ENCODE peak calls at places on chromosomes 12 and 14, in ten cellular contexts. N, Y, T, L, P, Q, V, D, U and A are unnamed samples.
A peak's percentile ranks its signal among the peaks of the same experiment; 100 is the strongest.

GRCh38 chr14:92108345-92109254 is 2.2 kb upstream of the ATXN3 start:
- DNase-seq in L (no peak), P (no peak), N (no peak), Q (peak; percentile 37), Y (no peak), V (no peak), U (no peak), T (no peak), D (no peak), A (peak; percentile 74)

GRCh38 chr12:48788522-48788851 is 402 bp downstream of the ADCY6 start:
- DNase-seq in T (no peak), Y (no peak), D (no peak), P (no peak), Q (no peak), V (no peak), L (no peak), U (peak; percentile 67), N (no peak), A (no peak)

GRCh38 chr14:51517116-51517515 is 134.6 kb upstream of the FRMD6 start:
- DNase-seq in P (no peak), T (no peak), V (no peak), N (no peak), L (no peak), Y (peak; percentile 59), Q (no peak), D (no peak), U (no peak), A (no peak)

GRCh38 chr12:124498178-124498869 is 69.1 kb downstream of the NCOR2 start:
- DNase-seq in T (no peak), V (no peak), Y (peak; percentile 89), U (no peak), Q (no peak), D (no peak), P (no peak), L (no peak), N (no peak), A (no peak)

GRCh38 chr12:12326262-12326661 is 23.8 kb downstream of the MANSC1 start:
- DNase-seq in V (no peak), Q (no peak), N (no peak), P (no peak), T (no peak), Y (no peak), L (no peak), U (no peak), D (no peak), A (no peak)

GRCh38 chr14:49863483-49864262 is 11.1 kb upstream of the NEMF start:
- DNase-seq in V (no peak), Y (no peak), U (no peak), Q (peak; percentile 24), P (no peak), T (no peak), D (no peak), N (no peak), L (no peak), A (peak; percentile 49)

GRCh38 chr12:114274131-114274530 is 131.8 kb downstream of the TBX5 start:
- DNase-seq in L (no peak), V (no peak), D (no peak), T (no peak), Q (no peak), U (no peak), P (no peak), N (no peak), Y (peak; percentile 75), A (no peak)

GRCh38 chr12:12683725-12684124 is 12.3 kb downstream of the GPR19 start:
- DNase-seq in P (no peak), L (no peak), V (no peak), Y (no peak), N (no peak), D (no peak), Q (peak; percentile 34), T (no peak), U (no peak), A (no peak)

GRCh38 chr12:78726854-78727253 is 137.7 kb upstream of the SYT1 start:
- DNase-seq in T (no peak), P (no peak), L (no peak), N (no peak), V (no peak), U (no peak), Y (no peak), D (no peak), Q (no peak), A (no peak)

GRCh38 chr12:2498961-2499500 is 295.7 kb upstream of the FKBP4 start:
- DNase-seq in Q (no peak), T (no peak), U (peak; percentile 73), Y (no peak), N (no peak), P (no peak), D (no peak), L (no peak), V (no peak), A (no peak)

GRCh38 chr14:60188115-60188514 is 22.9 kb upstream of the DHRS7 start:
- DNase-seq in D (no peak), T (no peak), L (no peak), N (no peak), Y (no peak), P (peak; percentile 31), Q (no peak), U (no peak), V (no peak), A (no peak)

DNA sequence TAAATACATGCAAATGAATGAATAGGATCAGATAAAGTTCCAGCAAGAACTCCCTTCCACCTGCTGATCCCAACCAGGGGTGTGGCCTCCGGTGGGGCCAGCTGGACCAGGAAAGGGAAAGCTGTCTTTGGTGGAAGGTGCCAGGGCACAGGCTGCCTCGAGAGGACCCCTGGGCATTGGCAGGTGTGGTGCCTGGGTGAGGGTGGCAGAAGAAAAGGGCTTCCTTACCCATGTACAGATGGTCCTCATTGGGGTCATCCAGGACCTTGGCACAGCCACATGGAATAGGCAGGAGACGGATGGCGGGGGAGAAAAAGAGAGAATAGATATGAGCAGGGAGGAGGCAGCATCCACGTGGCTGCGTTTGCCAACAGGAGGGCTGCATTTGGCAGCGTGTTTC is 36.4 kb downstream of the CAMKK2 start:
- DNase-seq in Q (no peak), T (no peak), L (no peak), D (no peak), V (no peak), N (no peak), U (no peak), P (no peak), Y (no peak), A (no peak)
- TF ChIP-seq CTCF in Q (no peak), T (no peak), L (no peak), D (no peak), V (no peak), N (no peak), U (no peak), P (no peak), Y (no peak), A (no peak)

DNA sequence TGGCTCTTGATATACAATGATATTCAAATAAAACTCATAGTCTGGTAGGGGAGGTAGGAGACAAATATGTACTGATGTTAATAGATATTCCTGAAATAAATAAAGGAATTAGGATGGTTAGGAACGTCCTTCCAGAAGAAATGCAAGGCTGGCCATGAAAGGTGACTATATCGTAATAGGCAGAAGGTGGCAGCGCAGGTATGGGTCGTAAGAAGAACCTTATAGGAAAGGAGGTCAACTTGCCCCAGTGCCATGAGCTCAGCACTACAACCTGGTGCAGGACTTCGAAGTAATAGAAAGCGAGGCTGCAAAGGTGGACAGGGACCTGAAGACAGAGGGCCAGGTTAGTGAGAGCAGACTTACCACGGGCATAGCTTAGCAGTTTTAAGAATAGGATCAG is 55.3 kb upstream of the FGD4 start:
- DNase-seq in T (no peak), V (no peak), L (no peak), Y (no peak), D (no peak), P (peak; percentile 35), U (no peak), N (no peak), Q (no peak), A (no peak)
- TF ChIP-seq CTCF in T (no peak), V (no peak), L (no peak), Y (no peak), D (no peak), P (peak; percentile 15), U (no peak), N (no peak), Q (peak; percentile 11), A (no peak)

DNA sequence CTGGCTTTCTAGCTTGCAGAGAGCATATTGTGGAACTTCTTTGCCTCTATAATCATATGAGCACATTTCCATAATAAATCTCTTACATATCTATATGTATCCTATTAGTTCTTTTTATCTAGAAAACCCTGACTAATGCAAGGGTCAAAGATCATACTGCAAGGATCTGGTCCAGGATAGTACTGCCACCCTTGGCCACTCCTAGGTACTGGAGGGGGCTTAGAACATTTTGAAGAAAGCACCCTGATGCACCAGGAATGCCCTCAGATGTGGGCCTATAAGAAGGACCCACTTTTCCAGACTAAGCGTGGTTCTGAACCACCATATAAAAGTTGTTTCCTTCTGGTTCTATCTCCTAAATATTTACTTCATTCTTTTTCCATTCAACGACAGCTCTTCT is 14.6 kb downstream of the ATXN7L3B start:
- DNase-seq in V (no peak), L (no peak), T (no peak), N (no peak), Y (no peak), D (no peak), Q (no peak), P (no peak), U (no peak), A (no peak)
- TF ChIP-seq CTCF in V (no peak), L (no peak), T (no peak), N (no peak), Y (no peak), D (no peak), Q (peak; percentile 24), P (no peak), U (no peak), A (no peak)

GRCh38 chr12:29519585-29520182 is 22.2 kb upstream of the OVCH1 start:
- DNase-seq in D (peak; percentile 25), N (no peak), T (no peak), L (peak; percentile 44), Y (peak; percentile 49), Q (peak; percentile 44), P (peak; percentile 60), U (no peak), V (no peak), A (peak; percentile 41)

GRCh38 chr12:29516431-29516875 is 19.0 kb upstream of the OVCH1 start:
- DNase-seq in N (no peak), L (peak; percentile 78), P (no peak), T (no peak), V (no peak), Y (peak; percentile 5), U (no peak), D (no peak), Q (no peak), A (no peak)

GRCh38 chr12:29521951-29522350 is 24.5 kb upstream of the OVCH1 start:
- DNase-seq in P (no peak), N (no peak), Y (no peak), Q (no peak), U (no peak), L (no peak), T (no peak), D (no peak), V (no peak), A (no peak)

GRCh38 chr12:29518407-29518806 is 20.9 kb upstream of the OVCH1 start:
- DNase-seq in Y (no peak), Q (no peak), U (no peak), T (no peak), D (no peak), P (no peak), V (no peak), N (no peak), L (no peak), A (no peak)

GRCh38 chr12:29517265-29517664 is 19.8 kb upstream of the OVCH1 start:
- DNase-seq in Q (no peak), T (no peak), D (no peak), U (peak; percentile 21), P (peak; percentile 18), L (no peak), N (no peak), V (no peak), Y (no peak), A (no peak)
- TF ChIP-seq CTCF in Q (no peak), T (no peak), D (no peak), U (no peak), P (no peak), L (no peak), N (no peak), V (no peak), Y (no peak), A (no peak)